ENCODE peak calls at places on chromosomes 4 and X, in six cellular contexts. One of them, this sample, is unnamed.

GRCh38 chr4:32858971-32859370 is 2138.8 kb downstream of the PCDH7 start:
- DNase-seq in A549: peak
- DNase-seq in stimulated activated CD4-positive, alpha-beta T cell treated with anti-CD3 and anti-CD28 coated beads, Interleukin-15, amount 100 ng/mL, for 24 hours: no peak
- DNase-seq in activated T-cell treated with anti-CD3 and anti-CD28 coated beads, Interleukin-2, amount 50 U/mL, for 72 hours: no peak
- DNase-seq in NCI-H1694 treated with DMSO at 0.1 percent for 48 hours: no peak
- DNase-seq in GM23248: peak
- DNase-seq in this sample: no peak

GRCh38 chrX:103002576-103002975 is 61.4 kb downstream of the BEX1 start:
- DNase-seq in A549: no peak
- DNase-seq in stimulated activated CD4-positive, alpha-beta T cell treated with anti-CD3 and anti-CD28 coated beads, Interleukin-15, amount 100 ng/mL, for 24 hours: no peak
- DNase-seq in activated T-cell treated with anti-CD3 and anti-CD28 coated beads, Interleukin-2, amount 50 U/mL, for 72 hours: no peak
- DNase-seq in NCI-H1694 treated with DMSO at 0.1 percent for 48 hours: no peak
- DNase-seq in GM23248: peak
- DNase-seq in this sample: no peak

GRCh38 chr4:121913667-121914066 is 38.2 kb downstream of the TRPC3 start:
- DNase-seq in A549: no peak
- DNase-seq in stimulated activated CD4-positive, alpha-beta T cell treated with anti-CD3 and anti-CD28 coated beads, Interleukin-15, amount 100 ng/mL, for 24 hours: no peak
- DNase-seq in activated T-cell treated with anti-CD3 and anti-CD28 coated beads, Interleukin-2, amount 50 U/mL, for 72 hours: peak
- DNase-seq in NCI-H1694 treated with DMSO at 0.1 percent for 48 hours: no peak
- DNase-seq in GM23248: no peak
- DNase-seq in this sample: no peak

GRCh38 chrX:153598541-153599191 is at the start of gene CCNQ:
- DNase-seq in A549: peak
- DNase-seq in stimulated activated CD4-positive, alpha-beta T cell treated with anti-CD3 and anti-CD28 coated beads, Interleukin-15, amount 100 ng/mL, for 24 hours: peak
- DNase-seq in activated T-cell treated with anti-CD3 and anti-CD28 coated beads, Interleukin-2, amount 50 U/mL, for 72 hours: peak
- DNase-seq in NCI-H1694 treated with DMSO at 0.1 percent for 48 hours: no peak
- DNase-seq in GM23248: peak
- DNase-seq in this sample: peak

GRCh38 chrX:132609449-132609848 is 120.6 kb upstream of the MBNL3 start:
- DNase-seq in A549: no peak
- DNase-seq in stimulated activated CD4-positive, alpha-beta T cell treated with anti-CD3 and anti-CD28 coated beads, Interleukin-15, amount 100 ng/mL, for 24 hours: no peak
- DNase-seq in activated T-cell treated with anti-CD3 and anti-CD28 coated beads, Interleukin-2, amount 50 U/mL, for 72 hours: no peak
- DNase-seq in NCI-H1694 treated with DMSO at 0.1 percent for 48 hours: no peak
- DNase-seq in GM23248: no peak
- DNase-seq in this sample: no peak

GRCh38 chrX:47162927-47163583 is 18.0 kb downstream of the RBM10 start:
- DNase-seq in A549: no peak
- DNase-seq in stimulated activated CD4-positive, alpha-beta T cell treated with anti-CD3 and anti-CD28 coated beads, Interleukin-15, amount 100 ng/mL, for 24 hours: no peak
- DNase-seq in activated T-cell treated with anti-CD3 and anti-CD28 coated beads, Interleukin-2, amount 50 U/mL, for 72 hours: no peak
- DNase-seq in NCI-H1694 treated with DMSO at 0.1 percent for 48 hours: no peak
- DNase-seq in GM23248: no peak
- DNase-seq in this sample: no peak

GRCh38 chr4:177769155-177769554 is 326.9 kb upstream of the AGA start:
- DNase-seq in A549: no peak
- DNase-seq in stimulated activated CD4-positive, alpha-beta T cell treated with anti-CD3 and anti-CD28 coated beads, Interleukin-15, amount 100 ng/mL, for 24 hours: no peak
- DNase-seq in activated T-cell treated with anti-CD3 and anti-CD28 coated beads, Interleukin-2, amount 50 U/mL, for 72 hours: no peak
- DNase-seq in NCI-H1694 treated with DMSO at 0.1 percent for 48 hours: no peak
- DNase-seq in GM23248: no peak
- DNase-seq in this sample: no peak

GRCh38 chr4:56048621-56049427 is 100.1 kb downstream of the CEP135 start:
- DNase-seq in A549: peak
- DNase-seq in stimulated activated CD4-positive, alpha-beta T cell treated with anti-CD3 and anti-CD28 coated beads, Interleukin-15, amount 100 ng/mL, for 24 hours: peak
- DNase-seq in activated T-cell treated with anti-CD3 and anti-CD28 coated beads, Interleukin-2, amount 50 U/mL, for 72 hours: peak
- DNase-seq in NCI-H1694 treated with DMSO at 0.1 percent for 48 hours: peak
- DNase-seq in GM23248: peak
- DNase-seq in this sample: no peak

GRCh38 chr4:150234246-150234645 is 156.0 kb downstream of the DCLK2 start:
- DNase-seq in A549: no peak
- DNase-seq in stimulated activated CD4-positive, alpha-beta T cell treated with anti-CD3 and anti-CD28 coated beads, Interleukin-15, amount 100 ng/mL, for 24 hours: no peak
- DNase-seq in activated T-cell treated with anti-CD3 and anti-CD28 coated beads, Interleukin-2, amount 50 U/mL, for 72 hours: no peak
- DNase-seq in NCI-H1694 treated with DMSO at 0.1 percent for 48 hours: no peak
- DNase-seq in GM23248: peak
- DNase-seq in this sample: no peak

GRCh38 chrX:138775501-138775900 is 64.0 kb upstream of the FGF13 start:
- DNase-seq in A549: peak
- DNase-seq in stimulated activated CD4-positive, alpha-beta T cell treated with anti-CD3 and anti-CD28 coated beads, Interleukin-15, amount 100 ng/mL, for 24 hours: no peak
- DNase-seq in activated T-cell treated with anti-CD3 and anti-CD28 coated beads, Interleukin-2, amount 50 U/mL, for 72 hours: no peak
- DNase-seq in NCI-H1694 treated with DMSO at 0.1 percent for 48 hours: no peak
- DNase-seq in GM23248: peak
- DNase-seq in this sample: no peak

GRCh38 chr4:78551420-78552351 is at the start of gene ANXA3:
- DNase-seq in A549: no peak
- DNase-seq in stimulated activated CD4-positive, alpha-beta T cell treated with anti-CD3 and anti-CD28 coated beads, Interleukin-15, amount 100 ng/mL, for 24 hours: peak
- DNase-seq in activated T-cell treated with anti-CD3 and anti-CD28 coated beads, Interleukin-2, amount 50 U/mL, for 72 hours: peak
- DNase-seq in NCI-H1694 treated with DMSO at 0.1 percent for 48 hours: no peak
- DNase-seq in GM23248: peak
- DNase-seq in this sample: no peak

GRCh38 chr4:100022792-100023222 is 72.7 kb upstream of the H2AZ1 start:
- DNase-seq in A549: no peak
- DNase-seq in stimulated activated CD4-positive, alpha-beta T cell treated with anti-CD3 and anti-CD28 coated beads, Interleukin-15, amount 100 ng/mL, for 24 hours: no peak
- DNase-seq in activated T-cell treated with anti-CD3 and anti-CD28 coated beads, Interleukin-2, amount 50 U/mL, for 72 hours: no peak
- DNase-seq in NCI-H1694 treated with DMSO at 0.1 percent for 48 hours: no peak
- DNase-seq in GM23248: no peak
- DNase-seq in this sample: no peak

GRCh38 chrX:55026143-55026542 is 4.6 kb downstream of the ALAS2 start:
- DNase-seq in A549: no peak
- DNase-seq in stimulated activated CD4-positive, alpha-beta T cell treated with anti-CD3 and anti-CD28 coated beads, Interleukin-15, amount 100 ng/mL, for 24 hours: no peak
- DNase-seq in activated T-cell treated with anti-CD3 and anti-CD28 coated beads, Interleukin-2, amount 50 U/mL, for 72 hours: no peak
- DNase-seq in NCI-H1694 treated with DMSO at 0.1 percent for 48 hours: no peak
- DNase-seq in GM23248: peak
- DNase-seq in this sample: no peak

GRCh38 chr4:104491396-104491821 is 3.3 kb downstream of the CXXC4 start:
- DNase-seq in A549: peak
- DNase-seq in stimulated activated CD4-positive, alpha-beta T cell treated with anti-CD3 and anti-CD28 coated beads, Interleukin-15, amount 100 ng/mL, for 24 hours: peak
- DNase-seq in activated T-cell treated with anti-CD3 and anti-CD28 coated beads, Interleukin-2, amount 50 U/mL, for 72 hours: peak
- DNase-seq in NCI-H1694 treated with DMSO at 0.1 percent for 48 hours: no peak
- DNase-seq in GM23248: peak
- DNase-seq in this sample: no peak

GRCh38 chr4:40395908-40396806 is 61.0 kb downstream of the CHRNA9 start:
- DNase-seq in A549: peak
- DNase-seq in stimulated activated CD4-positive, alpha-beta T cell treated with anti-CD3 and anti-CD28 coated beads, Interleukin-15, amount 100 ng/mL, for 24 hours: no peak
- DNase-seq in activated T-cell treated with anti-CD3 and anti-CD28 coated beads, Interleukin-2, amount 50 U/mL, for 72 hours: no peak
- DNase-seq in NCI-H1694 treated with DMSO at 0.1 percent for 48 hours: no peak
- DNase-seq in GM23248: no peak
- DNase-seq in this sample: no peak

GRCh38 chr4:3679071-3679825 is 86.9 kb upstream of the ADRA2C start:
- DNase-seq in A549: no peak
- DNase-seq in stimulated activated CD4-positive, alpha-beta T cell treated with anti-CD3 and anti-CD28 coated beads, Interleukin-15, amount 100 ng/mL, for 24 hours: no peak
- DNase-seq in activated T-cell treated with anti-CD3 and anti-CD28 coated beads, Interleukin-2, amount 50 U/mL, for 72 hours: no peak
- DNase-seq in NCI-H1694 treated with DMSO at 0.1 percent for 48 hours: no peak
- DNase-seq in GM23248: no peak
- DNase-seq in this sample: no peak

GRCh38 chr4:180169394-180169793 is 2073.8 kb upstream of the TENM3 start:
- DNase-seq in A549: no peak
- DNase-seq in stimulated activated CD4-positive, alpha-beta T cell treated with anti-CD3 and anti-CD28 coated beads, Interleukin-15, amount 100 ng/mL, for 24 hours: no peak
- DNase-seq in activated T-cell treated with anti-CD3 and anti-CD28 coated beads, Interleukin-2, amount 50 U/mL, for 72 hours: no peak
- DNase-seq in NCI-H1694 treated with DMSO at 0.1 percent for 48 hours: no peak
- DNase-seq in GM23248: no peak
- DNase-seq in this sample: no peak

GRCh38 chrX:11770320-11770719 is 12.3 kb downstream of the MSL3 start:
- DNase-seq in A549: peak
- DNase-seq in stimulated activated CD4-positive, alpha-beta T cell treated with anti-CD3 and anti-CD28 coated beads, Interleukin-15, amount 100 ng/mL, for 24 hours: peak
- DNase-seq in activated T-cell treated with anti-CD3 and anti-CD28 coated beads, Interleukin-2, amount 50 U/mL, for 72 hours: no peak
- DNase-seq in NCI-H1694 treated with DMSO at 0.1 percent for 48 hours: peak
- DNase-seq in GM23248: peak
- DNase-seq in this sample: no peak

GRCh38 chr4:165721815-165722214 is 151.2 kb upstream of the TLL1 start:
- DNase-seq in A549: no peak
- DNase-seq in stimulated activated CD4-positive, alpha-beta T cell treated with anti-CD3 and anti-CD28 coated beads, Interleukin-15, amount 100 ng/mL, for 24 hours: no peak
- DNase-seq in activated T-cell treated with anti-CD3 and anti-CD28 coated beads, Interleukin-2, amount 50 U/mL, for 72 hours: no peak
- DNase-seq in NCI-H1694 treated with DMSO at 0.1 percent for 48 hours: no peak
- DNase-seq in GM23248: no peak
- DNase-seq in this sample: no peak

GRCh38 chr4:793109-793861 is 32.6 kb downstream of the CPLX1 start:
- DNase-seq in A549: no peak
- DNase-seq in stimulated activated CD4-positive, alpha-beta T cell treated with anti-CD3 and anti-CD28 coated beads, Interleukin-15, amount 100 ng/mL, for 24 hours: no peak
- DNase-seq in activated T-cell treated with anti-CD3 and anti-CD28 coated beads, Interleukin-2, amount 50 U/mL, for 72 hours: no peak
- DNase-seq in NCI-H1694 treated with DMSO at 0.1 percent for 48 hours: no peak
- DNase-seq in GM23248: peak
- DNase-seq in this sample: no peak

GRCh38 chrX:69031181-69031580 is 134.1 kb downstream of the PJA1 start:
- DNase-seq in A549: no peak
- DNase-seq in stimulated activated CD4-positive, alpha-beta T cell treated with anti-CD3 and anti-CD28 coated beads, Interleukin-15, amount 100 ng/mL, for 24 hours: no peak
- DNase-seq in activated T-cell treated with anti-CD3 and anti-CD28 coated beads, Interleukin-2, amount 50 U/mL, for 72 hours: no peak
- DNase-seq in NCI-H1694 treated with DMSO at 0.1 percent for 48 hours: no peak
- DNase-seq in GM23248: no peak
- DNase-seq in this sample: no peak

This sample was measured in T-helper 1 cell.